ENCODE peak calls at places on chromosome 12, in five cellular contexts. One of them, this sample, is unnamed.

GRCh38 chr12:130775953-130776856 is 60.1 kb upstream of the RIMBP2 start:
- DNase-seq in fibroblast of lung: peak
- DNase-seq in spleen: no peak
- DNase-seq in aorta: peak
- DNase-seq in central memory CD4-positive, alpha-beta T cell: peak
- DNase-seq in this sample: peak

GRCh38 chr12:113757223-113758002 is 208.7 kb downstream of the RBM19 start:
- DNase-seq in fibroblast of lung: no peak
- DNase-seq in spleen: no peak
- DNase-seq in aorta: no peak
- DNase-seq in central memory CD4-positive, alpha-beta T cell: no peak
- DNase-seq in this sample: no peak

GRCh38 chr12:66398931-66399625 is 96.8 kb downstream of the HELB start:
- DNase-seq in fibroblast of lung: peak
- DNase-seq in spleen: no peak
- DNase-seq in aorta: no peak
- DNase-seq in central memory CD4-positive, alpha-beta T cell: no peak
- DNase-seq in this sample: no peak

GRCh38 chr12:12483438-12483837 is 79.2 kb downstream of the DUSP16 start:
- DNase-seq in fibroblast of lung: no peak
- DNase-seq in spleen: no peak
- DNase-seq in aorta: no peak
- DNase-seq in central memory CD4-positive, alpha-beta T cell: no peak
- DNase-seq in this sample: no peak

GRCh38 chr12:52630609-52631200 is 12.3 kb upstream of the KRT73 start:
- DNase-seq in fibroblast of lung: no peak
- DNase-seq in spleen: peak
- DNase-seq in aorta: no peak
- DNase-seq in central memory CD4-positive, alpha-beta T cell: no peak
- DNase-seq in this sample: no peak

GRCh38 chr12:81077686-81078441 is at the start of gene ACSS3:
- DNase-seq in fibroblast of lung: peak
- DNase-seq in spleen: no peak
- DNase-seq in aorta: peak
- DNase-seq in central memory CD4-positive, alpha-beta T cell: no peak
- DNase-seq in this sample: no peak

GRCh38 chr12:53327435-53328042 is 6.1 kb upstream of the AAAS start:
- DNase-seq in fibroblast of lung: peak
- DNase-seq in spleen: no peak
- DNase-seq in aorta: no peak
- DNase-seq in central memory CD4-positive, alpha-beta T cell: no peak
- DNase-seq in this sample: peak

GRCh38 chr12:56995930-56996496 is 10.3 kb downstream of the ZBTB39 start:
- DNase-seq in fibroblast of lung: no peak
- DNase-seq in spleen: peak
- DNase-seq in aorta: no peak
- DNase-seq in central memory CD4-positive, alpha-beta T cell: no peak
- DNase-seq in this sample: no peak

GRCh38 chr12:44972746-44973421 is 78.0 kb downstream of the DBX2 start:
- DNase-seq in fibroblast of lung: no peak
- DNase-seq in spleen: no peak
- DNase-seq in aorta: no peak
- DNase-seq in central memory CD4-positive, alpha-beta T cell: no peak
- DNase-seq in this sample: peak

GRCh38 chr12:10031318-10031717 is 836 bp downstream of the CLEC9A start:
- DNase-seq in fibroblast of lung: no peak
- DNase-seq in spleen: no peak
- DNase-seq in aorta: no peak
- DNase-seq in central memory CD4-positive, alpha-beta T cell: no peak
- DNase-seq in this sample: no peak

GRCh38 chr12:67788118-67788517 is 139.6 kb downstream of the DYRK2 start:
- DNase-seq in fibroblast of lung: no peak
- DNase-seq in spleen: no peak
- DNase-seq in aorta: no peak
- DNase-seq in central memory CD4-positive, alpha-beta T cell: no peak
- DNase-seq in this sample: no peak

GRCh38 chr12:52310622-52311281 is 10.4 kb downstream of the KRT83 start:
- DNase-seq in fibroblast of lung: no peak
- DNase-seq in spleen: peak
- DNase-seq in aorta: no peak
- DNase-seq in central memory CD4-positive, alpha-beta T cell: no peak
- DNase-seq in this sample: no peak

GRCh38 chr12:90163975-90164374 is 455.3 kb upstream of the ATP2B1 start:
- DNase-seq in fibroblast of lung: no peak
- DNase-seq in spleen: no peak
- DNase-seq in aorta: no peak
- DNase-seq in central memory CD4-positive, alpha-beta T cell: no peak
- DNase-seq in this sample: no peak

GRCh38 chr12:96361074-96361473 is 39.2 kb downstream of the CDK17 start:
- DNase-seq in fibroblast of lung: no peak
- DNase-seq in spleen: no peak
- DNase-seq in aorta: no peak
- DNase-seq in central memory CD4-positive, alpha-beta T cell: no peak
- DNase-seq in this sample: no peak

GRCh38 chr12:95742586-95742985 is 48.0 kb downstream of the NTN4 start:
- DNase-seq in fibroblast of lung: no peak
- DNase-seq in spleen: no peak
- DNase-seq in aorta: no peak
- DNase-seq in central memory CD4-positive, alpha-beta T cell: no peak
- DNase-seq in this sample: no peak

GRCh38 chr12:121156365-121156764 is 23.7 kb downstream of the P2RX7 start:
- DNase-seq in fibroblast of lung: no peak
- DNase-seq in spleen: no peak
- DNase-seq in aorta: no peak
- DNase-seq in central memory CD4-positive, alpha-beta T cell: no peak
- DNase-seq in this sample: no peak

GRCh38 chr12:90020006-90020405 is 311.4 kb upstream of the ATP2B1 start:
- DNase-seq in fibroblast of lung: no peak
- DNase-seq in spleen: no peak
- DNase-seq in aorta: no peak
- DNase-seq in central memory CD4-positive, alpha-beta T cell: no peak
- DNase-seq in this sample: no peak

GRCh38 chr12:26791328-26791791 is 41.6 kb downstream of the ITPR2 start:
- DNase-seq in fibroblast of lung: peak
- DNase-seq in spleen: no peak
- DNase-seq in aorta: no peak
- DNase-seq in central memory CD4-positive, alpha-beta T cell: no peak
- DNase-seq in this sample: no peak

GRCh38 chr12:26274441-26275312 is 79.3 kb downstream of the SSPN start:
- DNase-seq in fibroblast of lung: peak
- DNase-seq in spleen: peak
- DNase-seq in aorta: peak
- DNase-seq in central memory CD4-positive, alpha-beta T cell: no peak
- DNase-seq in this sample: peak

GRCh38 chr12:22729898-22730443 is 105.0 kb downstream of the ETNK1 start:
- DNase-seq in fibroblast of lung: peak
- DNase-seq in spleen: no peak
- DNase-seq in aorta: no peak
- DNase-seq in central memory CD4-positive, alpha-beta T cell: no peak
- DNase-seq in this sample: no peak

GRCh38 chr12:52543985-52544888 is 8.7 kb downstream of the KRT71 start:
- DNase-seq in fibroblast of lung: no peak
- DNase-seq in spleen: peak
- DNase-seq in aorta: peak
- DNase-seq in central memory CD4-positive, alpha-beta T cell: no peak
- DNase-seq in this sample: no peak

GRCh38 chr12:50232771-50233209 is 50.5 kb downstream of the LIMA1 start:
- DNase-seq in fibroblast of lung: no peak
- DNase-seq in spleen: no peak
- DNase-seq in aorta: no peak
- DNase-seq in central memory CD4-positive, alpha-beta T cell: no peak
- DNase-seq in this sample: no peak

GRCh38 chr12:12979731-12980259 is 20.3 kb downstream of the HEBP1 start:
- DNase-seq in fibroblast of lung: peak
- DNase-seq in spleen: no peak
- DNase-seq in aorta: no peak
- DNase-seq in central memory CD4-positive, alpha-beta T cell: no peak
- DNase-seq in this sample: peak

GRCh38 chr12:127957001-127957660 is 309.8 kb upstream of the TMEM132C start:
- DNase-seq in fibroblast of lung: no peak
- DNase-seq in spleen: no peak
- DNase-seq in aorta: no peak
- DNase-seq in central memory CD4-positive, alpha-beta T cell: no peak
- DNase-seq in this sample: no peak

GRCh38 chr12:91766454-91766853 is 379.2 kb downstream of the BTG1 start:
- DNase-seq in fibroblast of lung: no peak
- DNase-seq in spleen: no peak
- DNase-seq in aorta: no peak
- DNase-seq in central memory CD4-positive, alpha-beta T cell: no peak
- DNase-seq in this sample: no peak

GRCh38 chr12:112148031-112148513 is 22.7 kb downstream of the TRAFD1 start:
- DNase-seq in fibroblast of lung: peak
- DNase-seq in spleen: no peak
- DNase-seq in aorta: no peak
- DNase-seq in central memory CD4-positive, alpha-beta T cell: no peak
- DNase-seq in this sample: no peak

GRCh38 chr12:4908694-4909396 is 860 bp upstream of the KCNA1 start:
- DNase-seq in fibroblast of lung: no peak
- DNase-seq in spleen: no peak
- DNase-seq in aorta: no peak
- DNase-seq in central memory CD4-positive, alpha-beta T cell: no peak
- DNase-seq in this sample: no peak

GRCh38 chr12:93098077-93098476 is 169.0 kb upstream of the EEA1 start:
- DNase-seq in fibroblast of lung: peak
- DNase-seq in spleen: peak
- DNase-seq in aorta: peak
- DNase-seq in central memory CD4-positive, alpha-beta T cell: peak
- DNase-seq in this sample: peak